ENCODE peak calls at places on chromosomes 11 and 22, in five cellular contexts. L is stimulated activated CD4-positive, alpha-beta T cell treated with anti-CD3 and anti-CD28 coated beads, Interleukin-1b, Interleukin-23, amount 100 ng/mL, for 24 hours; I is activated CD4-positive, alpha-beta T cell treated with anti-CD3 and anti-CD28 coated beads, Interleukin-2, amount 50 U/mL, for 1 hour; C is colonic mucosa; F is fibroblast of the conjunctiva. R is an unnamed sample.

GRCh38 chr22:17264321-17265052 is 45.3 kb upstream of the ADA2 start:
- DNase-seq in L (no peak), I (no peak), C (no peak), F (no peak), R (no peak)

GRCh38 chr11:114774599-114775365 is 96.5 kb downstream of the NXPE2 start:
- DNase-seq in L (no peak), I (no peak), C (peak; percentile 56), F (no peak), R (no peak)

GRCh38 chr22:39916496-39916895 is 15.6 kb downstream of the GRAP2 start:
- DNase-seq in L (no peak), I (no peak), C (no peak), F (no peak), R (no peak)

GRCh38 chr11:38791346-38791961 is 2193.4 kb upstream of the RAG2 start:
- DNase-seq in L (no peak), I (no peak), C (peak; percentile 42), F (peak; percentile 55), R (no peak)

GRCh38 chr11:70112017-70112434 is 33.9 kb downstream of the ANO1 start:
- DNase-seq in L (no peak), I (no peak), C (no peak), F (no peak), R (no peak)

GRCh38 chr11:27207025-27207650 is 155.9 kb downstream of the CCDC34 start:
- DNase-seq in L (no peak), I (no peak), C (no peak), F (no peak), R (no peak)

GRCh38 chr11:71955898-71956456 is 27.1 kb downstream of the RNF121 start:
- DNase-seq in L (no peak), I (no peak), C (no peak), F (no peak), R (no peak)

GRCh38 chr22:43733138-43733537 is 79.0 kb downstream of the EFCAB6 start:
- DNase-seq in L (no peak), I (no peak), C (no peak), F (no peak), R (no peak)

GRCh38 chr11:74592063-74592440 is 330 bp upstream of the POLD3 start:
- DNase-seq in L (no peak), I (no peak), C (no peak), F (no peak), R (no peak)

R was measured in activated CD8-positive, alpha-beta memory T cell treated with anti-CD3 and anti-CD28 coated beads, Interleukin-2, amount 50 U/mL, for 4 hours.